ENCODE peak calls at places on chromosome 22, in five cellular contexts. I, M, D, G and P are unnamed samples.

GRCh38 chr22:45268167-45268957 is 16.4 kb upstream of the UPK3A start:
- DNase-seq in I (no peak), M (no peak), D (no peak), G (no peak), P (no peak)

GRCh38 chr22:24426436-24426835 is 963 bp upstream of the ADORA2A start:
- DNase-seq in I (no peak), M (no peak), D (no peak), G (no peak), P (no peak)

GRCh38 chr22:48889887-48890692 is 937.6 kb downstream of the BRD1 start:
- DNase-seq in I (peak), M (no peak), D (no peak), G (peak), P (no peak)

GRCh38 chr22:23984430-23984829 is 4.5 kb downstream of the GSTT2 start:
- DNase-seq in I (no peak), M (peak), D (no peak), G (no peak), P (no peak)

GRCh38 chr22:35310556-35311550 is 11.2 kb downstream of the TOM1 start:
- DNase-seq in I (no peak), M (peak), D (no peak), G (no peak), P (no peak)

GRCh38 chr22:19679476-19680099 is 34.7 kb upstream of the SEPTIN5 start:
- DNase-seq in I (peak), M (no peak), D (no peak), G (peak), P (no peak)

GRCh38 chr22:44632823-44633478 is 69.1 kb upstream of the PRR5 start:
- DNase-seq in I (no peak), M (no peak), D (no peak), G (no peak), P (no peak)

GRCh38 chr22:30005213-30005857 is 74.9 kb upstream of the HORMAD2 start:
- DNase-seq in I (no peak), M (peak), D (peak), G (peak), P (peak)

GRCh38 chr22:36160499-36160942 is at the start of gene APOL3:
- DNase-seq in I (peak), M (peak), D (peak), G (peak), P (peak)

GRCh38 chr22:35034963-35035362 is 31.0 kb upstream of the ISX start:
- DNase-seq in I (no peak), M (no peak), D (no peak), G (no peak), P (no peak)

GRCh38 chr22:33553493-33553892 is 366.8 kb downstream of the LARGE1 start:
- DNase-seq in I (no peak), M (no peak), D (no peak), G (no peak), P (no peak)

GRCh38 chr22:19896665-19897355 is 42.1 kb upstream of the GNB1L start:
- DNase-seq in I (no peak), M (no peak), D (no peak), G (no peak), P (no peak)

GRCh38 chr22:20550851-20551744 is 43.7 kb downstream of the MED15 start:
- DNase-seq in I (no peak), M (no peak), D (peak), G (no peak), P (peak)

GRCh38 chr22:35489225-35489624 is 51.4 kb upstream of the RASD2 start:
- DNase-seq in I (no peak), M (no peak), D (no peak), G (no peak), P (no peak)

GRCh38 chr22:24147666-24148065 is 33.6 kb upstream of the SUSD2 start:
- DNase-seq in I (no peak), M (peak), D (no peak), G (no peak), P (no peak)

GRCh38 chr22:28017859-28018258 is 98.8 kb upstream of the PITPNB start:
- DNase-seq in I (peak), M (no peak), D (no peak), G (peak), P (no peak)

DNA sequence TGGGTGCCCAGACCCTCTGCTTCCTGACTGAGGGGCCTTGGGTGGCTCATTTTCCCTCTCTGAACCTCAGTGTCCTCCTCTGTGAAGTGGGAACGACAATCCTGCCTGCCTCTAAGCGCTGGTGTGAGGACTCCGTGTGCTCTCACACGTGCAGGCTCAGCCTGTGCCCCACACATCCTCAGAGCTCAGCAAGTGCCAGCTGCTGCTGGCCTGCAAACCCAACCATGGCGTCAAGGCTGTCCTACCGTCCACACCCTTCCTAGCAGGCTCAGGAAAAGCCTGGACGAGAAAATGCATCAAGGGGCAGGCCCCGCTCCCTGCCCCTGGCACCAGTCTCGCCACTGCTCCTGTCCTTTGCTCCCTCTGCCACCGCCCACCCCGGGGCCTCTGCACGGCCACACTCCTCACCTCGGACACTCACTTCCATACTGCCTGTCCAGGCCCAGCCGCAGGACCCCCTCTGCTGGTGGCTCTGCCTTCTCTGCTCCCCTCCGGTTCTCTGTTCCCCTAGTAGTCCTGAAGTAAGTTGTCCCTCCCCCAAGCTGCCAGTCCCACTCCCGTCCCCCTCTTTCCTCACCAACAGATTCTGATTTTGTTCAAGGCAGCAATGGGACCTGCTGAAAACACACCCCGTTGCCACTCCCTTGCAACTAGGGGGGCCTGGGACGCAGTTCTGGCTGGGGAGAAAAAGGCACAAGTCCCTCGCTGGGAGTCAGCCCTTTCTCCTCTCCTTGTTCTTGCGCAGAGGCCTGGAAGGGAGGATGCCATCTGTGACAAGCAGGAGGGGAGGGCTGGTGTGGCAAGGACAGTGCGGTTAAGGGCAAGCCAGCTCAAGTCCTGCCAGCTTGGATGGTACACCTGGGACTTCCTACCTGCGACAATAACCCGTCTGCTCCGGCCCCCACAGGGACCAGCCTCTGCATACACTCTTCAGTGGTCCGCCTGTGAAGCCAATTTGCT is 62.2 kb downstream of the ARFGAP3 start:
- DNase-seq in I (no peak), M (no peak), D (no peak), G (no peak), P (no peak)
- TF ChIP-seq CTCF in I (no peak), M (no peak), D (peak), G (peak), P (peak)

DNA sequence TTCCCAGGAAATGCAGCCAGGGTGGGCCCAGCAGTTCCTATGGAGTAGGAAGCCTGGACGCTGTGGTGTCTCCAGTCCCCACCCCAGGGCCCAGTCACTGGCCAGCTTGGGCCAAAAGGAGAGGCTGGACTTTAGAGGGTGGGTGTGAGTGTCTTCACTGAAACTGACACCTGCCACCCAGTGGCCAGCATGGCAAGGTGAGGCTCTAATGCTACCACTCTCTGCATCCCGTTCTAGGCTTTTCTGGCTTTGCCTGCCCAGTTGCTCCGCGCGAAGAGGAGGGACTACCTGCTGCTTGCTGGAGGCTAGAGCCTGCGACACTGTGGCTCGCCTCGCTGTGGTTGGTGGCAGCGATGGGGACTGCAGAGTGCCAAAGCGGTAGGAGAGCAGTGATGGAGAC is 35.4 kb downstream of the C22orf42 start:
- DNase-seq in I (no peak), M (no peak), D (no peak), G (no peak), P (no peak)
- TF ChIP-seq CTCF in I (no peak), M (peak), D (peak), G (no peak), P (peak)

GRCh38 chr22:50398698-50399648 is 55.8 kb downstream of the PPP6R2 start:
- DNase-seq in I (no peak), M (no peak), D (no peak), G (no peak), P (no peak)

GRCh38 chr22:50399751-50400331 is 56.7 kb downstream of the PPP6R2 start:
- DNase-seq in I (no peak), M (no peak), D (peak), G (peak), P (peak)

GRCh38 chr22:50401907-50402306 is 58.8 kb downstream of the PPP6R2 start:
- DNase-seq in I (no peak), M (no peak), D (no peak), G (no peak), P (no peak)

GRCh38 chr22:50400406-50400805 is 57.3 kb downstream of the PPP6R2 start:
- DNase-seq in I (no peak), M (no peak), D (no peak), G (no peak), P (no peak)

DNA sequence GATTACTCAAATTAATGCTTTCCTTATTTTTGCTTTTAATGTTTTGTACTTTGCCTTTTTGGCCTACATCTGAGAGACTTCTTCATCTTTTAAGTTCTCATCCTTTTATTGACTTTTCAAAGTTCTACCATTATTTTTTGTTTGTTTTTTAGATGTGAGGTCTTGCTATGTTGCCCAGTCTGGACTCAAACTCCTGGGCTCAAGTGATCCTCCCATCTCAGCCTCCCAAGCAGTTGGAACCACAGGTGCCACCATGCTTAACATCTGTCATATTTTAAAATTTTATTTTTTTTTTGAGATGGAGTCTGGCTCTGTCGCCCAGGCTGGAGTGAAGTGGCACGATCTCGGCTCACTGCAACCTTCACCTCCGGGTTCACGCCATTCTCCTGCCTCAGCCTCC is 57.8 kb downstream of the PPP6R2 start:
- DNase-seq in I (no peak), M (no peak), D (no peak), G (no peak), P (no peak)
- TF ChIP-seq CTCF in I (no peak), M (no peak), D (no peak), G (no peak), P (no peak)

GRCh38 chr22:46833228-46833627 is 70.8 kb downstream of the TBC1D22A start:
- DNase-seq in I (no peak), M (no peak), D (peak), G (no peak), P (no peak)
- TF ChIP-seq CTCF in I (no peak), M (no peak), D (peak), G (no peak), P (no peak)

GRCh38 chr22:39229688-39230260 is 15.0 kb downstream of the PDGFB start:
- DNase-seq in I (no peak), M (no peak), D (no peak), G (no peak), P (no peak)

GRCh38 chr22:39232246-39232645 is 12.5 kb downstream of the PDGFB start:
- DNase-seq in I (no peak), M (no peak), D (no peak), G (no peak), P (no peak)

GRCh38 chr22:39229075-39229474 is 15.7 kb downstream of the PDGFB start:
- DNase-seq in I (no peak), M (no peak), D (no peak), G (no peak), P (no peak)

GRCh38 chr22:39231197-39231950 is 13.4 kb downstream of the PDGFB start:
- DNase-seq in I (no peak), M (no peak), D (no peak), G (no peak), P (no peak)

GRCh38 chr22:39230261-39231196 is 14.3 kb downstream of the PDGFB start:
- DNase-seq in I (no peak), M (no peak), D (no peak), G (no peak), P (no peak)
- TF ChIP-seq CTCF in I (no peak), M (no peak), D (peak), G (no peak), P (no peak)

DNA sequence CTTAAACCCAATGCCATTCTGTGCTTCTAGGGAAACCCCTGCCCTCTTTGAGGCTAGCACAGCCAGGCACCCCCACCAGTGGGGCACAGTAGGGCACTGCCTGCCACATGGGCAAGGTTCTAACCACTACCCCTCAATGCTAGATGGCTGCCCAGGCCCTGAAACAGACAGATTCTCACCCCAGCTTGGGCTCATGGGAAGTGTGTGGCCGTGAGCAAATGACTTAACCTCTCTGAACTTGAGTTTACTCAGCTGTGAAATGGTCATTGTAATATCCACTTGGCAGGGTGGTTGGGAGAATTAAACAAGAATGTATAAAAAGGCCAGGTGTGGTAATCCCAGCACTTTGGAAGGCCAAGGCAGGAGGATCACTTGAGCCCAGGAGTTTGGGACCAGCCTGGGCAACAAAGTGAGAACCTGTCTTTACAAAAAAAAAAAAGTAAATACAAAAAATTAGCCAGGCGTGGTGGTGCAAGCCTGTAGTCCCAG is 22.4 kb downstream of the C22orf23 start:
- DNase-seq in I (no peak), M (no peak), D (no peak), G (no peak), P (no peak)
- TF ChIP-seq CTCF in I (no peak), M (no peak), D (no peak), G (no peak), P (no peak)

DNA sequence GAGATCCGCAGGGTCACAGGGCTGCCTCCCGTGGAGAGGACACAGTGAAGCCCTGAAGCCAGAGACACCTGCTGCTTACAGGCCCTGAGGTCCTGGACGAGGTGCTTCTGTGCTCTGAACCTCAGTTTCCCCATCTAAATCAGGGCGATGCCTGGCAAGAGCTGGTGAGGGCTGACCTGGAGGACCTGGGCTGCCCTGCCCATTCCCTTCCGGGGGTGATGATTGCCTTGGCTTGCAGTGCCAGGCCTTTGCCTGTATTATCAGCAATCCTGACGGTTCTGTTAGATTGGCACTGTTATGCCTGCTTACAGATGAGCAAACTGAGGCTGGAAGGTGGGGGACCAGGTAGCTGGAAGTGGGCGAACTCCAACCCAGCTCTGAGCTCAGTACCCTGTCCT is 7.8 kb upstream of the GTSE1 start:
- DNase-seq in I (no peak), M (no peak), D (no peak), G (no peak), P (no peak)
- TF ChIP-seq CTCF in I (no peak), M (no peak), D (no peak), G (no peak), P (no peak)

DNA sequence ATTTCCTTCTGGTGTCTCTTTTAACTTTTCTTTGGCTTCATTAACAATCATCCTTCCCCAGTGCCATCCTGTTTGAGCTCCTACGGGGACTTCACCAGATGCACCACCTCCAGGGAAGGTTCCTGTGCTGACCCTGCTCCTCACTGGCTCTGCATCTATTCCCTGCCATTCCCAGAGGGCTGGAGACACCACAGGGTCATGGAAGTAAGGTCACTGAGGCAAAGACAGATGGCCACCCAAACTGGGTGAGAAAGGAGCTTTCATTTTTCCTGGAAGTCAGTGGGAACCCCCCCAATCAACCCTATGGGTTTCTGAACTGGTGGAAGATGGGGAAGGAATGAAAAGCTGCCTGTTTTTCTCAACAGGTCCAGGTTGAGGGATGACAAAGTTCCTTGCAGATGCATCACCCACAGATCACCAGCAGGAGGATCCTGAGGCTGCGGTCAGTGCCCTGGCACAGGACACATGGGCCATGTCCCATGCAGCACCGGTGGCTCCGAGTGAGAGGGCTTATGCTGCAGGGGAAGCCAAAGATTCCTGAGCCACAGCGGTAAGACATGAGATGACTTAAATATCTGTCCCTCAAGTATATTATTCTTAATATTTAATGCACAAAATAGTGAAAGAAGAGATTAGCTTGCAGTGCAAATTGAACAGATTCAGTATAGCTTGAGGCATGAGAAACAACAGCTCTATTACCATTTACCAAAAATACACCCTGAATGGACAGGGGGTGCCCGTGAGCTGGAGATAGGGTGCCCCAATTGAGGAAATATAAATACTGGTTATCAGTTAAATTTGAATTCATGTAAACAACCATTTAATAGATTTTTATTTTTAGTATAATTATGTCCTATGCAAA is 73.0 kb upstream of the VPREB1 start:
- DNase-seq in I (no peak), M (peak), D (no peak), G (no peak), P (no peak)
- TF ChIP-seq CTCF in I (no peak), M (peak), D (peak), G (no peak), P (peak)